ENCODE peak calls at places on chromosomes 12 and 14, in six cellular contexts. S is left ventricle myocardium inferior, N is fibroblast of lung, F is HCT116, D is prostate gland, H is kidney. T is an unnamed sample.

GRCh38 chr14:61537567-61538463 is 157.5 kb upstream of the HIF1A start:
- DNase-seq in F (peak; percentile 95), D (peak; percentile 82), S (no peak), H (no peak), N (peak; percentile 73), T (peak; percentile 62)

GRCh38 chr12:89789862-89790261 is 81.2 kb upstream of the ATP2B1 start:
- DNase-seq in F (no peak), H (no peak), D (no peak), N (no peak), S (no peak), T (no peak)

GRCh38 chr12:47912575-47912974 is 7.8 kb upstream of the VDR start:
- DNase-seq in D (no peak), S (no peak), H (no peak), N (no peak), F (no peak), T (no peak)

GRCh38 chr14:87233266-87233665 is 759.7 kb downstream of the GALC start:
- DNase-seq in S (no peak), D (no peak), H (no peak), F (no peak), N (no peak), T (no peak)

GRCh38 chr12:6226002-6226700 is 26.0 kb downstream of the CD9 start:
- DNase-seq in F (no peak), S (peak; percentile 78), D (peak; percentile 91), H (no peak), N (peak; percentile 90), T (no peak)

GRCh38 chr12:33041562-33041961 is 145.0 kb upstream of the PKP2 start:
- DNase-seq in F (no peak), H (no peak), N (no peak), D (no peak), S (no peak), T (no peak)

GRCh38 chr12:88625316-88625715 is 45.0 kb upstream of the KITLG start:
- DNase-seq in D (no peak), F (no peak), H (no peak), S (no peak), N (no peak), T (no peak)

GRCh38 chr14:28773176-28773575 is 6.6 kb downstream of the FOXG1 start:
- DNase-seq in F (no peak), H (no peak), S (no peak), D (no peak), N (no peak), T (peak; percentile 59)

GRCh38 chr12:71007025-71007424 is 86.5 kb upstream of the PTPRR start:
- DNase-seq in F (no peak), H (no peak), N (no peak), S (no peak), D (no peak), T (no peak)

GRCh38 chr12:32727237-32727636 is 28.5 kb downstream of the YARS2 start:
- DNase-seq in F (no peak), S (no peak), H (no peak), D (no peak), N (no peak), T (no peak)

GRCh38 chr12:55743131-55743921 is 404 bp downstream of the GDF11 start:
- DNase-seq in N (peak; percentile 74), F (no peak), H (peak; percentile 91), S (peak; percentile 45), D (peak; percentile 38), T (peak; percentile 96)

GRCh38 chr12:111035578-111036301 is 115.4 kb upstream of the MYL2 start:
- DNase-seq in H (peak; percentile 37), F (no peak), D (peak; percentile 25), N (no peak), S (no peak), T (peak; percentile 77)

GRCh38 chr12:104348283-104348993 is 44.9 kb downstream of the EID3 start:
- DNase-seq in D (no peak), S (no peak), N (no peak), F (no peak), H (no peak), T (no peak)

GRCh38 chr12:53532026-53532425 is 24.7 kb upstream of the NPFF start:
- DNase-seq in F (no peak), N (no peak), H (no peak), D (no peak), S (no peak), T (no peak)

GRCh38 chr12:53532524-53533445 is 25.5 kb upstream of the NPFF start:
- DNase-seq in N (no peak), H (no peak), F (no peak), D (no peak), S (no peak), T (no peak)

GRCh38 chr12:53530056-53530455 is 22.8 kb upstream of the NPFF start:
- DNase-seq in H (no peak), N (no peak), D (no peak), S (no peak), F (no peak), T (no peak)

GRCh38 chr12:53530920-53531319 is 23.6 kb upstream of the NPFF start:
- DNase-seq in D (no peak), S (no peak), F (peak; percentile 16), H (no peak), N (peak; percentile 25), T (no peak)

DNA sequence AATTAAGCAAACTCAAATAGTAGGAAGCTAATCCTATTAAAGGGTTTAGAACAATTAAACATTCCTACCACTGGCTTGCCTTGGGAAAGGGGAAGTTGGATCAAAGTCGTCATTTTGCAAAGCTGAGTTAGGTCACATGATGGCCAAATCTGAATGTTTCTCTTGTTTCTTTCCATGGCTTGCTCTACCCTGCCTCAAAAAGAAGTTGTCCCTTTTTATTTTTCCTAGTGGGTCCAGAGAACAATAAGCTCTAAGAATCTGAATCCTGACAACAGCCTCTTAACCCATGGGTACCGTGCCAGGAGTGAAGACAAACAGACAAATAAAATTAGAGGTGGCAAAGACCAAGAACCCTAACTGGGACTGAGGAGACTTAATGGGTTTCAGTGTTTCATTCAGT is 26.2 kb upstream of the NPFF start:
- DNase-seq in H (no peak), D (no peak), N (no peak), S (no peak), F (no peak), T (no peak)
- H3K36me3 ChIP-seq in H (peaks cover 42% of the 10 kb centered on the region), D (no peaks in the 10 kb centered on the region), N (peaks cover 15% of the 10 kb centered on the region), S (peaks cover 95% of the 10 kb centered on the region), F (peaks cover 29% of the 10 kb centered on the region), T (peaks cover 5% of the 10 kb centered on the region)

DNA sequence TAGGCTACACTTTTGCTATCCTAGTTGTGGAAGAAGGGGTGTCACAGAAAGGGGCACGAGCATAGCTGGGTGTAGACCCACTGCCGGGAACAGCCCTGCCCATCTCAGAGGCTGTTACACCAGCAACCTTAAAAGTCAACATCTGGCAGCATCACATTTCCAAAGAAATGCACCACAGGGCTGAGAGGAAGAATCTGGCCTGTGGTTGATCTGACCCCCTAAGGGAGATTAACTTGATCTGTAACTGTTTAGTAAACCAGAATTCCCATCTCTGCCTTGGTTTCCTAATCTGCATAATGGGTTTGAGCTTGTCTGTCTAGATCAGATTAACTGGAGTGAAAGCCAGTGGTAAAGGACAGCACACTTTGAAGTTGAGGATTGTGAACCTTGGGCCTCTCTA is 1.3 kb downstream of the LRP1-AS start:
- DNase-seq in D (no peak), H (no peak), N (peak; percentile 28), F (no peak), S (no peak), T (no peak)
- H3K36me3 ChIP-seq in D (peaks cover 10% of the 10 kb centered on the region), H (peaks cover 10% of the 10 kb centered on the region), N (peaks cover 47% of the 10 kb centered on the region), F (no peaks in the 10 kb centered on the region), S (peaks cover 64% of the 10 kb centered on the region), T (peaks cover 47% of the 10 kb centered on the region)

DNA sequence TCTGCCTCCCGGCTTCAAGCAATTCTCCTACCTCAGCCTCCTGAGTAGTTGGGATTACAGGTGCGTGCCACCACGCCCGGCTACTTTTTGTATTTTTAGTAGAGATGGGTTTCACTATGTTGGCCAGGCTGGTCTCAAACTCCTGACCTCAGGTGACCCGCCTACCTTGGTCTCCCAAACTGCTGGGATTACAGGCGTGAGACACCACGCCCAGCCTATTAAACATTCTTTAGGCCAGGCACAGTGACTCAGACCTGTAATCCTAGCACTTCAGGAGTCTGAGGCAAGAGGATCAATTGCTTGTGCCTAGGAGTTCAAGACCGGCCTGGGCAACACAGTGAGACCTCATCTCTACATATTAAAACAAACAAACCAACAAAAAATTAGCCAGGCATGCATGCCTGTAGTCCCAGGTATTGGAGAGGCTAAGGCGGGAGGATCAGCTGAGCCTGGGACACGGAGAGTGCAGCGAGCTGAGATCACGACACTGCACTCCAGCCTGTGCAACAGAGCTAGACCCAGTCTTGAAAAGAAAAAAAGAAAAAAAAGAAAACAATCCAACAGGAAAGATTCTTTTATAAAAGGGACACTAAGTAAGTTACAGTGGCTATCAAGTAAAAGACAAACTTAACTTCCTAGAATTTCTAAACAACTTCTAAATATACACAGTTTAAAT is 70.2 kb downstream of the HECTD1 start:
- DNase-seq in N (no peak), D (no peak), F (peak; percentile 68), S (no peak), H (no peak), T (no peak)
- H3K36me3 ChIP-seq in N (peaks cover 11% of the 10 kb centered on the region), D (peaks cover 5% of the 10 kb centered on the region), F (peaks cover 29% of the 10 kb centered on the region), S (peaks cover 98% of the 10 kb centered on the region), H (peaks cover 29% of the 10 kb centered on the region), T (peaks cover 16% of the 10 kb centered on the region)

GRCh38 chr12:131012279-131013069 is 58.8 kb downstream of the ADGRD1 start:
- DNase-seq in S (no peak), D (no peak), F (no peak), N (no peak), H (no peak), T (no peak)
- H3K36me3 ChIP-seq in S (peaks cover 46% of the 10 kb centered on the region), D (no peaks in the 10 kb centered on the region), F (no peaks in the 10 kb centered on the region), N (no peaks in the 10 kb centered on the region), H (no peaks in the 10 kb centered on the region), T (no peaks in the 10 kb centered on the region)

DNA sequence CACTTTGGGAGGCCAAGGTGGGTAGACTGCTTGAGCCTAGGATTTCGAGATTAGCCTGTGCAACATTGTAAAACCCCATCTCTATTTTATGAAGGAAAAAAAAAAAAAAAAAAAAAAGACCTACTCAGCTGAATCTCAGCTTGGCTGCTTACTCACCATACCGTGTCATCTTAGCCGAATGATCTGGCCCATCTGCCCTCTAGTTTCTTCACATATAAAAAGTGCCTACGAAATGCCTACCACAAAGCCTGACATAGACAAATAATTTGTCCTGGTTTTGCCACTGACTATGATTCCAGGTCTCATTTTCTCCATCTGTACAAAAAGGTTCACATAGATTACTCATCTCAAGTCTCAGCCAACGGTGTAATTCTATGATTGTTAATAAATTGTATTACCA is 10.1 kb downstream of the DIABLO start:
- DNase-seq in N (peak; percentile 16), D (no peak), S (no peak), H (no peak), F (no peak), T (no peak)
- H3K36me3 ChIP-seq in N (peaks cover 7% of the 10 kb centered on the region), D (peaks cover 15% of the 10 kb centered on the region), S (peaks cover 99% of the 10 kb centered on the region), H (peaks cover 17% of the 10 kb centered on the region), F (peaks cover 40% of the 10 kb centered on the region), T (peaks cover 34% of the 10 kb centered on the region)

T was measured in H7.